ENCODE peak calls at places on chromosome 1, in nine cellular contexts. Q, I, P, Z, D, O, G, E and L are unnamed samples.

GRCh38 chr1:92577251-92577895 is 90.6 kb upstream of the GFI1 start:
- DNase-seq in Z (no peak), G (peak; percentile 8), I (peak; percentile 51), P (no peak), O (no peak), Q (no peak), E (no peak), D (no peak), L (no peak)

GRCh38 chr1:80064524-80064923 is 1058.0 kb upstream of the ADGRL4 start:
- DNase-seq in E (no peak), G (no peak), Z (no peak), D (no peak), Q (no peak), O (no peak), P (no peak), I (no peak), L (no peak)

GRCh38 chr1:26530898-26531598 is 1.5 kb downstream of the RPS6KA1 start:
- DNase-seq in E (peak; percentile 62), Q (no peak), D (no peak), Z (peak; percentile 92), G (peak; percentile 19), O (no peak), I (no peak), P (no peak), L (no peak)

GRCh38 chr1:241531195-241532172 is 694 bp upstream of the KMO start:
- DNase-seq in O (peak; percentile 65), Z (peak; percentile 71), E (peak; percentile 20), I (peak; percentile 79), G (peak; percentile 88), P (no peak), D (peak; percentile 41), Q (peak; percentile 39), L (peak; percentile 84)

GRCh38 chr1:154943649-154944421 is 7.3 kb upstream of the PMVK start:
- DNase-seq in P (no peak), I (peak; percentile 29), O (no peak), G (peak; percentile 31), E (peak; percentile 73), D (no peak), Z (peak; percentile 65), Q (no peak), L (peak; percentile 33)

GRCh38 chr1:227785812-227786608 is 29.5 kb upstream of the PRSS38 start:
- DNase-seq in E (no peak), D (no peak), Z (no peak), G (no peak), O (no peak), Q (no peak), P (no peak), I (no peak), L (no peak)

GRCh38 chr1:176656257-176656995 is 193.5 kb downstream of the PAPPA2 start:
- DNase-seq in O (peak; percentile 87), Q (peak; percentile 66), P (no peak), E (no peak), D (peak; percentile 49), I (no peak), Z (peak; percentile 48), G (peak; percentile 66), L (no peak)

GRCh38 chr1:172742599-172743500 is 83.9 kb downstream of the FASLG start:
- DNase-seq in E (peak; percentile 47), D (no peak), I (peak; percentile 51), O (no peak), Q (no peak), P (no peak), Z (peak; percentile 56), G (peak; percentile 68), L (peak; percentile 56)

GRCh38 chr1:42944207-42944928 is 14.3 kb downstream of the SLC2A1 start:
- DNase-seq in D (no peak), O (no peak), E (no peak), P (no peak), I (peak; percentile 41), G (no peak), Z (no peak), Q (no peak), L (no peak)

GRCh38 chr1:246503341-246503740 is 3.7 kb downstream of the SMYD3 start:
- DNase-seq in Z (no peak), I (no peak), Q (no peak), E (no peak), G (no peak), P (no peak), D (no peak), O (no peak), L (no peak)

GRCh38 chr1:67683736-67684525 is 1.1 kb upstream of the GADD45A start:
- DNase-seq in Z (no peak), O (peak; percentile 44), I (peak; percentile 69), G (peak; percentile 30), E (no peak), D (no peak), Q (no peak), P (no peak), L (no peak)

GRCh38 chr1:83583351-83584014 is 415.4 kb downstream of the TTLL7 start:
- DNase-seq in Q (no peak), D (peak; percentile 2), G (peak; percentile 28), P (peak; percentile 55), E (no peak), I (no peak), O (peak; percentile 1), Z (peak; percentile 21), L (no peak)

GRCh38 chr1:58515794-58516401 is 30.6 kb downstream of the OMA1 start:
- DNase-seq in Z (peak; percentile 79), G (peak; percentile 91), P (no peak), D (peak; percentile 58), O (peak; percentile 31), Q (peak; percentile 44), E (peak; percentile 78), I (peak; percentile 71), L (peak; percentile 40)